ENCODE peak calls at places on chromosomes 4 and X, in seven cellular contexts. I is stomach, D is HCT116, X is lung, K is iPS DF 6.9, U is uterus, C is AG04450. F is an unnamed sample. For H3K27me3, the result is how much of the 10 kb centered on the place peaks cover.

GRCh38 chr4:6270691-6271121 is 1.1 kb downstream of the WFS1 start:
- DNase-seq in I (no peak), D (no peak), X (no peak), K (no peak), U (no peak), C (no peak), F (peak)

GRCh38 chr4:39539026-39539690 is 11.9 kb upstream of the UGDH start:
- DNase-seq in I (peak), D (no peak), X (no peak), K (no peak), U (no peak), C (no peak), F (peak)

GRCh38 chr4:53281438-53281837 is 84.4 kb downstream of the SCFD2 start:
- DNase-seq in I (no peak), D (no peak), X (no peak), K (no peak), U (no peak), C (no peak), F (peak)

GRCh38 chrX:40105791-40106676 is 8.3 kb upstream of the BCOR start:
- DNase-seq in I (peak), D (no peak), X (no peak), K (no peak), U (peak), C (no peak), F (peak)

GRCh38 chrX:39633293-39633692 is 464.5 kb downstream of the BCOR start:
- DNase-seq in I (no peak), D (no peak), X (no peak), K (no peak), U (no peak), C (no peak), F (peak)

GRCh38 chr4:55684276-55684675 is 48.2 kb upstream of the NMU start:
- DNase-seq in I (no peak), D (no peak), X (no peak), K (no peak), U (no peak), C (no peak), F (no peak)

GRCh38 chr4:25535701-25536473 is 119.8 kb upstream of the SLC34A2 start:
- DNase-seq in I (no peak), D (no peak), X (peak), K (no peak), U (no peak), C (no peak), F (no peak)

GRCh38 chr4:97367878-97368277 is 775.4 kb downstream of the STPG2 start:
- DNase-seq in I (no peak), D (peak), X (no peak), K (no peak), U (no peak), C (no peak), F (peak)

GRCh38 chr4:99979872-99980271 is 29.8 kb upstream of the H2AZ1 start:
- DNase-seq in I (no peak), D (no peak), X (no peak), K (no peak), U (no peak), C (no peak), F (peak)

GRCh38 chr4:141347738-141348524 is 127.2 kb downstream of the ZNF330 start:
- DNase-seq in I (no peak), D (no peak), X (no peak), K (no peak), U (no peak), C (no peak), F (peak)

GRCh38 chr4:26120098-26120795 is 200.6 kb upstream of the RBPJ start:
- DNase-seq in I (no peak), D (no peak), X (no peak), K (no peak), U (no peak), C (no peak), F (no peak)

GRCh38 chr4:186701788-186702187 is 21.9 kb downstream of the FAT1 start:
- DNase-seq in I (no peak), D (no peak), X (no peak), K (no peak), U (no peak), C (no peak), F (no peak)

GRCh38 chrX:123983240-123983639 is 21.7 kb downstream of the STAG2 start:
- DNase-seq in I (no peak), D (no peak), X (no peak), K (no peak), U (no peak), C (no peak), F (no peak)

GRCh38 chr4:7358100-7358735 is 76.5 kb downstream of the PSAPL1 start:
- DNase-seq in I (peak), D (peak), X (peak), K (no peak), U (no peak), C (peak), F (peak)

GRCh38 chr4:68576272-68577100 is at the start of gene UGT2B17:
- DNase-seq in I (no peak), D (no peak), X (no peak), K (no peak), U (no peak), C (no peak), F (no peak)

GRCh38 chrX:49019599-49020249 is 17.7 kb upstream of the GRIPAP1 start:
- DNase-seq in I (no peak), D (no peak), X (no peak), K (no peak), U (no peak), C (no peak), F (no peak)

GRCh38 chr4:151721466-151721865 is 39.3 kb downstream of the GATB start:
- DNase-seq in I (no peak), D (no peak), X (no peak), K (no peak), U (no peak), C (no peak), F (no peak)

GRCh38 chr4:144174401-144175067 is 34.0 kb upstream of the GYPA start:
- DNase-seq in I (no peak), D (peak), X (no peak), K (no peak), U (no peak), C (peak), F (peak)

GRCh38 chrX:118534716-118535493 is 39.3 kb downstream of the DOCK11 start:
- DNase-seq in I (no peak), D (no peak), X (no peak), K (no peak), U (no peak), C (no peak), F (no peak)

GRCh38 chrX:31374786-31375185 is 302.9 kb upstream of the FTHL17 start:
- DNase-seq in I (no peak), D (no peak), X (no peak), K (no peak), U (no peak), C (no peak), F (no peak)

GRCh38 chr4:89788243-89789072 is 48.5 kb downstream of the SNCA start:
- DNase-seq in I (no peak), D (no peak), X (no peak), K (no peak), U (peak), C (no peak), F (peak)

GRCh38 chr4:89617256-89617655 is 219.7 kb downstream of the SNCA start:
- DNase-seq in I (no peak), D (no peak), X (no peak), K (no peak), U (no peak), C (no peak), F (no peak)

GRCh38 chr4:155569960-155570515 is 96.6 kb upstream of the GUCY1A1 start:
- DNase-seq in I (no peak), D (no peak), X (no peak), K (no peak), U (no peak), C (no peak), F (peak)

GRCh38 chrX:72142094-72142843 is 10.6 kb upstream of the RTL5 start:
- DNase-seq in I (no peak), D (no peak), X (no peak), K (no peak), U (no peak), C (no peak), F (no peak)

GRCh38 chr4:181968371-181968770 is 274.8 kb upstream of the TENM3 start:
- DNase-seq in I (no peak), D (no peak), X (no peak), K (no peak), U (no peak), C (peak), F (peak)

GRCh38 chr4:185395255-185395955 is at the start of gene LRP2BP:
- DNase-seq in I (no peak), D (no peak), X (no peak), K (no peak), U (no peak), C (no peak), F (no peak)

GRCh38 chr4:182354867-182355266 is 111.7 kb downstream of the TENM3 start:
- DNase-seq in I (no peak), D (no peak), X (no peak), K (no peak), U (no peak), C (no peak), F (peak)

GRCh38 chrX:15150578-15150977 is 119.3 kb downstream of the ASB9 start:
- DNase-seq in I (no peak), D (no peak), X (no peak), K (no peak), U (no peak), C (no peak), F (no peak)

GRCh38 chr4:157050561-157050960 is 25.4 kb upstream of the GLRB start:
- DNase-seq in I (no peak), D (no peak), X (no peak), K (no peak), U (no peak), C (no peak), F (no peak)

GRCh38 chr4:36197501-36197900 is 46.8 kb downstream of the ARAP2 start:
- DNase-seq in I (no peak), D (no peak), X (no peak), K (no peak), U (no peak), C (no peak), F (no peak)

GRCh38 chrX:20235755-20236154 is 31.0 kb downstream of the RPS6KA3 start:
- DNase-seq in I (no peak), D (no peak), X (no peak), K (no peak), U (no peak), C (no peak), F (no peak)

GRCh38 chrX:124217289-124218251 is 114.9 kb upstream of the TEX13D start:
- DNase-seq in I (no peak), D (no peak), X (no peak), K (no peak), U (no peak), C (no peak), F (no peak)

GRCh38 chr4:126375462-126376054 is 1060.8 kb downstream of the FAT4 start:
- DNase-seq in I (no peak), D (no peak), X (no peak), K (no peak), U (no peak), C (no peak), F (peak)

GRCh38 chr4:89331197-89331596 is 23.6 kb upstream of the GPRIN3 start:
- DNase-seq in I (no peak), D (no peak), X (no peak), K (no peak), U (no peak), C (no peak), F (no peak)

GRCh38 chr4:13347517-13348125 is 136.5 kb downstream of the RAB28 start:
- DNase-seq in I (no peak), D (no peak), X (no peak), K (no peak), U (no peak), C (peak), F (no peak)

GRCh38 chr4:1792158-1792831 is 798 bp upstream of the FGFR3 start:
- DNase-seq in I (no peak), D (no peak), X (no peak), K (no peak), U (no peak), C (no peak), F (no peak)

GRCh38 chr4:1793496-1793840 is 375 bp downstream of the FGFR3 start:
- DNase-seq in I (peak), D (no peak), X (no peak), K (no peak), U (no peak), C (no peak), F (peak)

GRCh38 chr4:1793940-1794808 is 1.1 kb downstream of the FGFR3 start:
- DNase-seq in I (no peak), D (no peak), X (no peak), K (no peak), U (no peak), C (no peak), F (peak)

GRCh38 chr4:1794809-1795303 is 1.8 kb downstream of the FGFR3 start:
- DNase-seq in I (no peak), D (no peak), X (no peak), K (no peak), U (no peak), C (no peak), F (peak)

GRCh38 chr4:1792832-1793495 is at the start of gene FGFR3:
- DNase-seq in I (peak), D (no peak), X (no peak), K (no peak), U (no peak), C (no peak), F (peak)
- H3K27me3 ChIP-seq in I (under half), D (under half), X (under half), K (under half), U (under half), C (under half), F (under half)

GRCh38 chr4:3787489-3788365 is 21.5 kb downstream of the ADRA2C start:
- DNase-seq in I (no peak), D (no peak), X (no peak), K (no peak), U (no peak), C (no peak), F (no peak)

GRCh38 chr4:3790006-3790561 is 23.9 kb downstream of the ADRA2C start:
- DNase-seq in I (no peak), D (no peak), X (no peak), K (no peak), U (no peak), C (no peak), F (no peak)

GRCh38 chr4:3789587-3789986 is 23.4 kb downstream of the ADRA2C start:
- DNase-seq in I (no peak), D (no peak), X (no peak), K (no peak), U (no peak), C (no peak), F (no peak)

GRCh38 chr4:3786196-3786869 is 20.1 kb downstream of the ADRA2C start:
- DNase-seq in I (peak), D (no peak), X (no peak), K (no peak), U (no peak), C (no peak), F (no peak)

GRCh38 chr4:3788366-3788660 is 22.1 kb downstream of the ADRA2C start:
- DNase-seq in I (no peak), D (no peak), X (no peak), K (no peak), U (no peak), C (no peak), F (no peak)
- H3K27me3 ChIP-seq in I (under half), D (under half), X (under half), K (under half), U (under half), C (under half), F (half or more)

GRCh38 chr4:8862800-8863758 is 8.6 kb downstream of the HMX1 start:
- DNase-seq in I (no peak), D (no peak), X (no peak), K (no peak), U (no peak), C (no peak), F (no peak)
- H3K27me3 ChIP-seq in I (half or more), D (under half), X (half or more), K (half or more), U (under half), C (half or more), F (half or more)

GRCh38 chr4:84502333-84502954 is 3.4 kb upstream of the NKX6-1 start:
- DNase-seq in I (no peak), D (no peak), X (no peak), K (no peak), U (no peak), C (no peak), F (no peak)
- H3K27me3 ChIP-seq in I (half or more), D (under half), X (under half), K (half or more), U (under half), C (half or more), F (half or more)

GRCh38 chr4:121380448-121381147 is at the start of gene QRFPR:
- DNase-seq in I (no peak), D (no peak), X (no peak), K (peak), U (no peak), C (no peak), F (peak)
- H3K27me3 ChIP-seq in I (under half), D (under half), X (under half), K (under half), U (under half), C (under half), F (under half)

GRCh38 chrX:110081320-110081719 is 78.4 kb downstream of the TMEM164 start:
- DNase-seq in I (no peak), D (no peak), X (no peak), K (no peak), U (no peak), C (no peak), F (no peak)
- H3K27me3 ChIP-seq in I (under half), D (under half), X (under half), K (under half), U (under half), C (under half), F (under half)

DNA sequence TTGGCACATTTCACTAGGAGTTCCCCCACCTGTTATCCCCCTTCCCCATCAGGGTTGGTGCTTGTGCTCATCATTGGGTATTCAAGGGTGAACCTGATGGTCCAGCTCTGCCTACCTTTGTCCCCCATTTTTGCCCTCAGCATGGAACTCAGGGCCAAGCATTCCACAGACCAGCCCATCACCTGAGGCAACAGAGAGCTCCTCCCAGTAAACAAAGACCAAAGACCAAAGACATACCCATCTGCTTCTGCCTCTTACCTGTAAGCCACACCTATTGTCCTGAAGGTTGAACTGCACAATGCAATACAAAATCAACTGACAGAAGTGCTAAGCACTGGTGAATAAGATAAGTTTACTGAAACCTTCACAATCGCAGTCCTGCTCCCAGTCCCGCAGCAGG is 237.5 kb downstream of the PAPSS1 start:
- DNase-seq in I (no peak), D (no peak), X (no peak), K (no peak), U (no peak), C (no peak), F (no peak)
- H3K27me3 ChIP-seq in I (under half), D (under half), X (under half), K (under half), U (under half), C (under half), F (under half)

GRCh38 chr4:129676934-129677333 is 581.0 kb downstream of the C4orf33 start:
- DNase-seq in I (no peak), D (no peak), X (no peak), K (no peak), U (no peak), C (no peak), F (no peak)

GRCh38 chr4:129682586-129682985 is 586.6 kb downstream of the C4orf33 start:
- DNase-seq in I (no peak), D (no peak), X (no peak), K (no peak), U (no peak), C (no peak), F (no peak)
- H3K27me3 ChIP-seq in I (under half), D (under half), X (under half), K (under half), U (under half), C (under half), F (under half)

GRCh38 chr4:8874896-8875680 is 3.4 kb upstream of the HMX1 start:
- DNase-seq in I (no peak), D (no peak), X (no peak), K (no peak), U (no peak), C (no peak), F (no peak)
- H3K27me3 ChIP-seq in I (half or more), D (under half), X (half or more), K (half or more), U (under half), C (half or more), F (half or more)

GRCh38 chr4:42149004-42149403 is 3.5 kb downstream of the BEND4 start:
- DNase-seq in I (no peak), D (no peak), X (no peak), K (no peak), U (no peak), C (no peak), F (no peak)
- H3K27me3 ChIP-seq in I (under half), D (under half), X (under half), K (under half), U (under half), C (under half), F (under half)